ENCODE peak calls at places on chromosome 1, in eight cellular contexts. One of them, this sample, is unnamed.
A peak's percentile ranks its signal among the peaks of the same experiment; 100 is the strongest.

GRCh38 chr1:221776495-221777413 is 34.9 kb upstream of the DUSP10 start:
- DNase-seq in neural progenitor cell: no peak
- DNase-seq in ELF-1: no peak
- DNase-seq in DMS 273 treated with DMSO at 0.1 percent for 48 hours: no peak
- DNase-seq in tibial artery: no peak
- DNase-seq in RPMI8226: peak; percentile 71
- DNase-seq in stimulated activated naive CD8-positive, alpha-beta T cell treated with anti-CD3 and anti-CD28 coated beads, Interleukin-15, amount 100 ng/mL, for 72 hours: peak; percentile 35
- DNase-seq in pons: no peak
- DNase-seq in this sample: no peak

GRCh38 chr1:15919316-15919715 is 56.6 kb downstream of the ZBTB17 start:
- DNase-seq in pons: no peak
- DNase-seq in neural progenitor cell: no peak
- DNase-seq in tibial artery: no peak
- DNase-seq in RPMI8226: no peak
- DNase-seq in DMS 273 treated with DMSO at 0.1 percent for 48 hours: no peak
- DNase-seq in stimulated activated naive CD8-positive, alpha-beta T cell treated with anti-CD3 and anti-CD28 coated beads, Interleukin-15, amount 100 ng/mL, for 72 hours: peak; percentile 72
- DNase-seq in ELF-1: no peak
- DNase-seq in this sample: peak; percentile 44

GRCh38 chr1:98556521-98557158 is 104.9 kb upstream of the SNX7 start:
- DNase-seq in stimulated activated naive CD8-positive, alpha-beta T cell treated with anti-CD3 and anti-CD28 coated beads, Interleukin-15, amount 100 ng/mL, for 72 hours: no peak
- DNase-seq in RPMI8226: peak; percentile 5
- DNase-seq in neural progenitor cell: peak; percentile 31
- DNase-seq in pons: peak; percentile 5
- DNase-seq in ELF-1: no peak
- DNase-seq in DMS 273 treated with DMSO at 0.1 percent for 48 hours: peak; percentile 49
- DNase-seq in tibial artery: no peak
- DNase-seq in this sample: peak; percentile 51

GRCh38 chr1:165383067-165383466 is 26.6 kb upstream of the LMX1A start:
- DNase-seq in DMS 273 treated with DMSO at 0.1 percent for 48 hours: no peak
- DNase-seq in stimulated activated naive CD8-positive, alpha-beta T cell treated with anti-CD3 and anti-CD28 coated beads, Interleukin-15, amount 100 ng/mL, for 72 hours: no peak
- DNase-seq in tibial artery: peak; percentile 88
- DNase-seq in ELF-1: peak; percentile 71
- DNase-seq in neural progenitor cell: no peak
- DNase-seq in RPMI8226: no peak
- DNase-seq in pons: peak; percentile 43
- DNase-seq in this sample: no peak

GRCh38 chr1:217079579-217079978 is 356.4 kb upstream of the ESRRG start:
- DNase-seq in stimulated activated naive CD8-positive, alpha-beta T cell treated with anti-CD3 and anti-CD28 coated beads, Interleukin-15, amount 100 ng/mL, for 72 hours: no peak
- DNase-seq in ELF-1: no peak
- DNase-seq in DMS 273 treated with DMSO at 0.1 percent for 48 hours: no peak
- DNase-seq in pons: no peak
- DNase-seq in RPMI8226: no peak
- DNase-seq in tibial artery: no peak
- DNase-seq in neural progenitor cell: no peak
- DNase-seq in this sample: no peak

GRCh38 chr1:225554216-225554812 is 98.6 kb downstream of the ENAH start:
- DNase-seq in stimulated activated naive CD8-positive, alpha-beta T cell treated with anti-CD3 and anti-CD28 coated beads, Interleukin-15, amount 100 ng/mL, for 72 hours: no peak
- DNase-seq in ELF-1: no peak
- DNase-seq in tibial artery: no peak
- DNase-seq in DMS 273 treated with DMSO at 0.1 percent for 48 hours: no peak
- DNase-seq in neural progenitor cell: no peak
- DNase-seq in RPMI8226: peak; percentile 31
- DNase-seq in pons: peak; percentile 48
- DNase-seq in this sample: peak; percentile 43

GRCh38 chr1:169115891-169116585 is 9.5 kb downstream of the ATP1B1 start:
- DNase-seq in pons: peak; percentile 70
- DNase-seq in stimulated activated naive CD8-positive, alpha-beta T cell treated with anti-CD3 and anti-CD28 coated beads, Interleukin-15, amount 100 ng/mL, for 72 hours: no peak
- DNase-seq in tibial artery: no peak
- DNase-seq in RPMI8226: peak; percentile 86
- DNase-seq in ELF-1: peak; percentile 41
- DNase-seq in neural progenitor cell: no peak
- DNase-seq in DMS 273 treated with DMSO at 0.1 percent for 48 hours: no peak
- DNase-seq in this sample: peak; percentile 76

GRCh38 chr1:33269621-33270020 is 13.3 kb downstream of the ZNF362 start:
- DNase-seq in ELF-1: no peak
- DNase-seq in stimulated activated naive CD8-positive, alpha-beta T cell treated with anti-CD3 and anti-CD28 coated beads, Interleukin-15, amount 100 ng/mL, for 72 hours: no peak
- DNase-seq in DMS 273 treated with DMSO at 0.1 percent for 48 hours: no peak
- DNase-seq in neural progenitor cell: no peak
- DNase-seq in RPMI8226: no peak
- DNase-seq in tibial artery: peak; percentile 55
- DNase-seq in pons: no peak
- DNase-seq in this sample: no peak

GRCh38 chr1:161084205-161084988 is 5.0 kb downstream of the NECTIN4 start:
- DNase-seq in stimulated activated naive CD8-positive, alpha-beta T cell treated with anti-CD3 and anti-CD28 coated beads, Interleukin-15, amount 100 ng/mL, for 72 hours: no peak
- DNase-seq in RPMI8226: no peak
- DNase-seq in neural progenitor cell: no peak
- DNase-seq in pons: no peak
- DNase-seq in DMS 273 treated with DMSO at 0.1 percent for 48 hours: no peak
- DNase-seq in ELF-1: peak; percentile 41
- DNase-seq in tibial artery: no peak
- DNase-seq in this sample: peak; percentile 37

GRCh38 chr1:183896466-183897026 is 91.6 kb downstream of the RGL1 start:
- DNase-seq in RPMI8226: no peak
- DNase-seq in DMS 273 treated with DMSO at 0.1 percent for 48 hours: no peak
- DNase-seq in pons: no peak
- DNase-seq in stimulated activated naive CD8-positive, alpha-beta T cell treated with anti-CD3 and anti-CD28 coated beads, Interleukin-15, amount 100 ng/mL, for 72 hours: no peak
- DNase-seq in ELF-1: no peak
- DNase-seq in tibial artery: no peak
- DNase-seq in neural progenitor cell: no peak
- DNase-seq in this sample: no peak

GRCh38 chr1:229972600-229973296 is 94.3 kb upstream of the GALNT2 start:
- DNase-seq in ELF-1: peak; percentile 47
- DNase-seq in RPMI8226: no peak
- DNase-seq in neural progenitor cell: peak; percentile 48
- DNase-seq in stimulated activated naive CD8-positive, alpha-beta T cell treated with anti-CD3 and anti-CD28 coated beads, Interleukin-15, amount 100 ng/mL, for 72 hours: no peak
- DNase-seq in tibial artery: no peak
- DNase-seq in DMS 273 treated with DMSO at 0.1 percent for 48 hours: no peak
- DNase-seq in pons: no peak
- DNase-seq in this sample: no peak

GRCh38 chr1:25072461-25072860 is 142.4 kb upstream of the RUNX3 start:
- DNase-seq in DMS 273 treated with DMSO at 0.1 percent for 48 hours: no peak
- DNase-seq in neural progenitor cell: no peak
- DNase-seq in RPMI8226: no peak
- DNase-seq in ELF-1: no peak
- DNase-seq in tibial artery: no peak
- DNase-seq in stimulated activated naive CD8-positive, alpha-beta T cell treated with anti-CD3 and anti-CD28 coated beads, Interleukin-15, amount 100 ng/mL, for 72 hours: no peak
- DNase-seq in pons: no peak
- DNase-seq in this sample: no peak

GRCh38 chr1:75092141-75092540 is 42.0 kb upstream of the LHX8 start:
- DNase-seq in tibial artery: no peak
- DNase-seq in ELF-1: peak; percentile 87
- DNase-seq in pons: no peak
- DNase-seq in stimulated activated naive CD8-positive, alpha-beta T cell treated with anti-CD3 and anti-CD28 coated beads, Interleukin-15, amount 100 ng/mL, for 72 hours: no peak
- DNase-seq in DMS 273 treated with DMSO at 0.1 percent for 48 hours: no peak
- DNase-seq in RPMI8226: no peak
- DNase-seq in neural progenitor cell: no peak
- DNase-seq in this sample: no peak

GRCh38 chr1:51924455-51924854 is 45.9 kb upstream of the NRDC start:
- DNase-seq in tibial artery: no peak
- DNase-seq in RPMI8226: no peak
- DNase-seq in neural progenitor cell: no peak
- DNase-seq in stimulated activated naive CD8-positive, alpha-beta T cell treated with anti-CD3 and anti-CD28 coated beads, Interleukin-15, amount 100 ng/mL, for 72 hours: no peak
- DNase-seq in DMS 273 treated with DMSO at 0.1 percent for 48 hours: no peak
- DNase-seq in ELF-1: no peak
- DNase-seq in pons: no peak
- DNase-seq in this sample: no peak

GRCh38 chr1:47785561-47786271 is 211.5 kb downstream of the TRABD2B start:
- DNase-seq in neural progenitor cell: peak; percentile 67
- DNase-seq in RPMI8226: no peak
- DNase-seq in stimulated activated naive CD8-positive, alpha-beta T cell treated with anti-CD3 and anti-CD28 coated beads, Interleukin-15, amount 100 ng/mL, for 72 hours: no peak
- DNase-seq in pons: no peak
- DNase-seq in tibial artery: peak; percentile 94
- DNase-seq in DMS 273 treated with DMSO at 0.1 percent for 48 hours: no peak
- DNase-seq in ELF-1: peak; percentile 64
- DNase-seq in this sample: peak; percentile 26

GRCh38 chr1:176193023-176193422 is 14.1 kb downstream of the COP1 start:
- DNase-seq in neural progenitor cell: no peak
- DNase-seq in stimulated activated naive CD8-positive, alpha-beta T cell treated with anti-CD3 and anti-CD28 coated beads, Interleukin-15, amount 100 ng/mL, for 72 hours: no peak
- DNase-seq in pons: no peak
- DNase-seq in RPMI8226: no peak
- DNase-seq in tibial artery: no peak
- DNase-seq in ELF-1: no peak
- DNase-seq in DMS 273 treated with DMSO at 0.1 percent for 48 hours: no peak
- DNase-seq in this sample: no peak

This sample was measured in HT-29.